ENCODE peak calls at places on chromosomes 1 and 21, in four cellular contexts. G is colonic mucosa, Q is MM.1S, D is GM20000. X is an unnamed sample.

GRCh38 chr21:31185663-31186062 is 147.4 kb upstream of the KRTAP19-8 start:
- DNase-seq in G (no peak), Q (no peak), D (no peak), X (no peak)

GRCh38 chr1:215883004-215883403 is 315.9 kb downstream of the KCTD3 start:
- DNase-seq in G (no peak), Q (no peak), D (no peak), X (no peak)

GRCh38 chr1:204623894-204624361 is 61.6 kb downstream of the LRRN2 start:
- DNase-seq in G (no peak), Q (peak), D (no peak), X (peak)

GRCh38 chr1:158728510-158729225 is 8.1 kb upstream of the OR6K3 start:
- DNase-seq in G (no peak), Q (no peak), D (no peak), X (no peak)

GRCh38 chr1:234643850-234644134 is 33.8 kb upstream of the IRF2BP2 start:
- DNase-seq in G (peak), Q (no peak), D (no peak), X (no peak)

GRCh38 chr1:33468011-33468410 is 4.4 kb upstream of the ZSCAN20 start:
- DNase-seq in G (no peak), Q (no peak), D (no peak), X (no peak)

GRCh38 chr21:35922618-35923017 is 137.7 kb downstream of the SETD4 start:
- DNase-seq in G (no peak), Q (no peak), D (no peak), X (no peak)

GRCh38 chr1:245583081-245583480 is 428.3 kb downstream of the KIF26B start:
- DNase-seq in G (no peak), Q (no peak), D (no peak), X (no peak)

GRCh38 chr1:156703336-156703735 is 2.0 kb downstream of the CRABP2 start:
- DNase-seq in G (no peak), Q (no peak), D (no peak), X (no peak)

GRCh38 chr1:114902343-114902742 is 47.7 kb downstream of the SYCP1 start:
- DNase-seq in G (no peak), Q (no peak), D (no peak), X (no peak)

GRCh38 chr1:198904356-198904755 is 265.5 kb downstream of the PTPRC start:
- DNase-seq in G (no peak), Q (no peak), D (no peak), X (no peak)

GRCh38 chr1:59678065-59678808 is 136.5 kb upstream of the HOOK1 start:
- DNase-seq in G (no peak), Q (no peak), D (no peak), X (no peak)

GRCh38 chr1:159800177-159800935 is 1.8 kb upstream of the FCRL6 start:
- DNase-seq in G (no peak), Q (peak), D (no peak), X (no peak)

GRCh38 chr1:161069731-161070270 is at the start of gene ARHGAP30:
- DNase-seq in G (peak), Q (peak), D (peak), X (no peak)

GRCh38 chr1:164630626-164631396 is 71.8 kb downstream of the PBX1 start:
- DNase-seq in G (no peak), Q (peak), D (no peak), X (no peak)

GRCh38 chr1:218426343-218426657 is 81.2 kb downstream of the TGFB2 start:
- DNase-seq in G (no peak), Q (no peak), D (no peak), X (peak)

GRCh38 chr1:55750020-55750995 is 535.1 kb upstream of the USP24 start:
- DNase-seq in G (no peak), Q (no peak), D (no peak), X (no peak)

GRCh38 chr21:37159949-37160348 is 86.9 kb downstream of the TTC3 start:
- DNase-seq in G (no peak), Q (no peak), D (no peak), X (no peak)

GRCh38 chr1:1510912-1511532 is 940 bp upstream of the ATAD3A start:
- DNase-seq in G (peak), Q (peak), D (peak), X (peak)

GRCh38 chr1:204464174-204464573 is 30.4 kb downstream of the PIK3C2B start:
- DNase-seq in G (no peak), Q (no peak), D (no peak), X (no peak)

GRCh38 chr21:35257413-35257812 is 208.3 kb upstream of the RUNX1 start:
- DNase-seq in G (peak), Q (no peak), D (no peak), X (peak)

GRCh38 chr1:53074313-53075154 is 12.5 kb downstream of the PODN start:
- DNase-seq in G (no peak), Q (no peak), D (no peak), X (no peak)

GRCh38 chr1:169844941-169845608 is 48.6 kb downstream of the SCYL3 start:
- DNase-seq in G (no peak), Q (no peak), D (no peak), X (no peak)

GRCh38 chr1:165595561-165595960 is 35.5 kb upstream of the MGST3 start:
- DNase-seq in G (no peak), Q (no peak), D (no peak), X (no peak)

GRCh38 chr1:119631433-119632102 is 16.5 kb downstream of the ZNF697 start:
- DNase-seq in G (peak), Q (no peak), D (peak), X (peak)

GRCh38 chr21:44303490-44303981 is 3.7 kb downstream of the PFKL start:
- DNase-seq in G (peak), Q (no peak), D (no peak), X (peak)

GRCh38 chr1:80445021-80445420 is 1355.7 kb upstream of the ADGRL2 start:
- DNase-seq in G (no peak), Q (no peak), D (no peak), X (no peak)

GRCh38 chr1:67586596-67586995 is 98.4 kb upstream of the GADD45A start:
- DNase-seq in G (no peak), Q (no peak), D (no peak), X (no peak)

GRCh38 chr21:46125846-46126301 is 28.0 kb downstream of the COL6A2 start:
- DNase-seq in G (no peak), Q (no peak), D (no peak), X (no peak)

GRCh38 chr1:110319332-110320167 is 19.6 kb upstream of the RBM15 start:
- DNase-seq in G (no peak), Q (no peak), D (no peak), X (no peak)

GRCh38 chr1:160451859-160452232 is 51.5 kb downstream of the VANGL2 start:
- DNase-seq in G (no peak), Q (no peak), D (no peak), X (no peak)

GRCh38 chr21:42507418-42507817 is 6.2 kb upstream of the SLC37A1 start:
- DNase-seq in G (peak), Q (no peak), D (no peak), X (no peak)

GRCh38 chr1:7967651-7968050 is 6.1 kb downstream of the PARK7 start:
- DNase-seq in G (no peak), Q (no peak), D (no peak), X (no peak)

X was measured in hepatocyte.